ENCODE peak calls at places on chromosomes 3 and 15, in five cellular contexts. M, R, N, W and C are unnamed samples.

GRCh38 chr3:19866751-19867347 is 67.2 kb downstream of the EFHB start:
- DNase-seq in R (no peak), N (no peak), M (peak), W (peak), C (peak)

GRCh38 chr15:96343529-96344072 is 13.1 kb downstream of the NR2F2 start:
- DNase-seq in R (no peak), M (no peak), N (no peak), W (no peak), C (no peak)

GRCh38 chr3:122794779-122795673 is at the start of gene SLC49A4:
- DNase-seq in R (no peak), M (peak), W (peak), N (peak), C (peak)

GRCh38 chr3:187642861-187643260 is 27.3 kb downstream of the SST start:
- DNase-seq in N (no peak), R (no peak), M (no peak), W (no peak), C (no peak)

GRCh38 chr15:85771781-85772445 is 22.8 kb downstream of the KLHL25 start:
- DNase-seq in N (no peak), R (no peak), W (no peak), M (no peak), C (no peak)

GRCh38 chr3:37097776-37098175 is 76.6 kb downstream of the LRRFIP2 start:
- DNase-seq in W (no peak), R (no peak), M (no peak), N (no peak), C (no peak)

GRCh38 chr3:56683122-56683817 is at the start of gene TASOR:
- DNase-seq in W (peak), R (peak), M (peak), N (peak), C (peak)

GRCh38 chr3:15286022-15286421 is 46.4 kb downstream of the SH3BP5 start:
- DNase-seq in M (no peak), R (no peak), N (no peak), W (no peak), C (no peak)

GRCh38 chr15:73517566-73517965 is 74.6 kb downstream of the REC114 start:
- DNase-seq in R (no peak), N (no peak), W (no peak), M (no peak), C (no peak)

GRCh38 chr3:45790611-45791010 is 5.7 kb downstream of the SLC6A20 start:
- DNase-seq in M (no peak), R (no peak), N (no peak), W (no peak), C (no peak)

GRCh38 chr15:73637527-73637926 is 4.3 kb upstream of the NPTN start:
- DNase-seq in N (no peak), M (peak), R (no peak), W (no peak), C (no peak)

GRCh38 chr3:125357032-125357658 is 18.0 kb downstream of the ZNF148 start:
- DNase-seq in N (peak), M (no peak), R (no peak), W (peak), C (no peak)

GRCh38 chr3:71536376-71536965 is 47.1 kb downstream of the FOXP1 start:
- DNase-seq in R (no peak), M (no peak), N (no peak), W (no peak), C (no peak)

GRCh38 chr3:195441971-195442572 is 748 bp downstream of the ACAP2 start:
- DNase-seq in W (peak), R (no peak), M (no peak), N (peak), C (peak)

GRCh38 chr3:115350606-115351005 is 203.5 kb upstream of the ZBTB20 start:
- DNase-seq in N (no peak), M (no peak), R (no peak), W (no peak), C (no peak)

GRCh38 chr15:85649372-85649771 is 145.4 kb downstream of the KLHL25 start:
- DNase-seq in W (peak), R (no peak), N (no peak), M (no peak), C (no peak)

GRCh38 chr3:114221165-114221880 is 16.1 kb downstream of the ZNF80 start:
- DNase-seq in N (peak), W (no peak), R (no peak), M (no peak), C (no peak)

GRCh38 chr15:71364117-71364584 is 248.9 kb downstream of the THSD4 start:
- DNase-seq in N (no peak), M (no peak), W (no peak), R (peak), C (no peak)

GRCh38 chr3:13364602-13365271 is 55.4 kb downstream of the NUP210 start:
- DNase-seq in N (no peak), W (no peak), M (no peak), R (no peak), C (no peak)

GRCh38 chr3:40120816-40121215 is 188.7 kb upstream of the EIF1B start:
- DNase-seq in W (no peak), R (no peak), N (no peak), M (no peak), C (no peak)